ENCODE peak calls at places on chromosomes 5 and 9, in five cellular contexts. L, D, F, C and G are unnamed samples.

GRCh38 chr5:127785098-127785927 is 82.1 kb downstream of the CCDC192 start:
- DNase-seq in C (no peak), D (no peak), F (peak), L (no peak), G (no peak)

GRCh38 chr9:114285166-114285867 is 37.6 kb upstream of the ORM1 start:
- DNase-seq in L (no peak), F (peak), D (no peak), C (no peak), G (no peak)

GRCh38 chr5:1138445-1139207 is 26.8 kb upstream of the SLC12A7 start:
- DNase-seq in F (no peak), D (no peak), L (no peak), C (no peak), G (no peak)

GRCh38 chr5:14184082-14184481 is 40.9 kb downstream of the TRIO start:
- DNase-seq in L (no peak), D (no peak), C (no peak), F (no peak), G (no peak)

GRCh38 chr5:68339921-68340321 is 124.4 kb downstream of the PIK3R1 start:
- DNase-seq in F (no peak), L (no peak), C (no peak), D (no peak), G (no peak)

GRCh38 chr5:180824630-180825476 is 22.2 kb upstream of the MGAT1 start:
- DNase-seq in L (no peak), F (no peak), D (no peak), C (no peak), G (no peak)

GRCh38 chr5:72355706-72356299 is 35.6 kb downstream of the PTCD2 start:
- DNase-seq in D (no peak), C (no peak), F (peak), L (no peak), G (no peak)

GRCh38 chr5:126515337-126515736 is 79.7 kb downstream of the ALDH7A1 start:
- DNase-seq in L (no peak), F (no peak), D (no peak), C (no peak), G (no peak)

GRCh38 chr9:35254237-35254636 is 92.4 kb downstream of the UNC13B start:
- DNase-seq in L (no peak), F (peak), C (peak), D (no peak), G (no peak)

GRCh38 chr9:130331573-130331972 is 66.0 kb downstream of the HMCN2 start:
- DNase-seq in D (no peak), L (peak), F (peak), C (no peak), G (no peak)

GRCh38 chr5:143456952-143457547 is 53.6 kb upstream of the NR3C1 start:
- DNase-seq in L (no peak), D (no peak), F (peak), C (peak), G (peak)

GRCh38 chr5:65017636-65018035 is 248.9 kb downstream of the CWC27 start:
- DNase-seq in F (no peak), C (no peak), L (no peak), D (no peak), G (no peak)

GRCh38 chr5:73426034-73426433 is 22.5 kb downstream of the FOXD1 start:
- DNase-seq in F (no peak), D (no peak), C (no peak), L (no peak), G (no peak)

GRCh38 chr5:40052812-40053211 is 626.9 kb upstream of the PTGER4 start:
- DNase-seq in F (peak), D (no peak), L (no peak), C (no peak), G (peak)

GRCh38 chr9:89555426-89556375 is 49.1 kb upstream of the GADD45G start:
- DNase-seq in L (no peak), C (no peak), D (peak), F (no peak), G (no peak)

GRCh38 chr9:446074-446699 is 231.5 kb downstream of the DOCK8 start:
- DNase-seq in F (no peak), L (no peak), D (no peak), C (no peak), G (no peak)

GRCh38 chr5:178340637-178341036 is 108.0 kb upstream of the PHYKPL start:
- DNase-seq in D (no peak), L (no peak), C (no peak), F (no peak), G (no peak)

GRCh38 chr9:131096490-131097258 is at the start of gene AIF1L:
- DNase-seq in F (no peak), L (peak), D (no peak), C (peak), G (peak)

GRCh38 chr9:114048533-114049452 is 29.3 kb downstream of the AMBP start:
- DNase-seq in F (no peak), C (no peak), L (no peak), D (no peak), G (no peak)

GRCh38 chr9:103714992-103715391 is 379.1 kb upstream of the SMC2 start:
- DNase-seq in C (no peak), L (no peak), F (no peak), D (no peak), G (no peak)

GRCh38 chr5:96522635-96523355 is 89.7 kb upstream of the PCSK1 start:
- DNase-seq in L (no peak), D (no peak), C (no peak), F (no peak), G (no peak)

GRCh38 chr9:98887918-98888510 is 55.7 kb upstream of the COL15A1 start:
- DNase-seq in L (no peak), C (no peak), D (no peak), F (no peak), G (no peak)

GRCh38 chr5:149310947-149311675 is 34.2 kb upstream of the GRPEL2 start:
- DNase-seq in L (no peak), C (no peak), D (no peak), F (peak), G (no peak)

GRCh38 chr5:106202035-106202434 is 1468.7 kb downstream of the EFNA5 start:
- DNase-seq in F (no peak), C (no peak), D (no peak), L (no peak), G (no peak)

GRCh38 chr9:33159760-33160127 is 7.4 kb downstream of the B4GALT1 start:
- DNase-seq in L (peak), C (no peak), D (no peak), F (peak), G (peak)

GRCh38 chr5:90680831-90681420 is 122.3 kb downstream of the ADGRV1 start:
- DNase-seq in L (no peak), D (no peak), F (no peak), C (no peak), G (no peak)

GRCh38 chr5:97735209-97735608 is 552.2 kb upstream of the RIOK2 start:
- DNase-seq in D (no peak), F (no peak), L (no peak), C (no peak), G (no peak)

GRCh38 chr9:127970401-127971313 is 10.1 kb downstream of the EEIG1 start:
- DNase-seq in C (no peak), L (no peak), F (no peak), D (peak), G (no peak)

GRCh38 chr5:2738156-2738699 is 13.2 kb downstream of the IRX2 start:
- DNase-seq in F (no peak), L (no peak), C (no peak), D (no peak), G (no peak)

GRCh38 chr9:3650994-3651622 is 125.3 kb upstream of the RFX3 start:
- DNase-seq in F (no peak), L (no peak), C (no peak), D (no peak), G (no peak)

GRCh38 chr9:109194157-109194556 is 27.1 kb upstream of the FRRS1L start:
- DNase-seq in F (no peak), C (no peak), L (no peak), D (no peak), G (no peak)

GRCh38 chr9:114109106-114109505 is 10.0 kb upstream of the KIF12 start:
- DNase-seq in F (no peak), L (no peak), D (no peak), C (no peak), G (no peak)

GRCh38 chr5:76701298-76701697 is 14.6 kb upstream of the F2R start:
- DNase-seq in C (no peak), L (no peak), D (no peak), F (peak), G (peak)

GRCh38 chr9:114206221-114206760 is 51.0 kb downstream of the COL27A1 start:
- DNase-seq in L (no peak), D (no peak), F (no peak), C (no peak), G (no peak)

GRCh38 chr5:143434261-143435206 is 31.0 kb upstream of the NR3C1 start:
- DNase-seq in D (no peak), F (no peak), C (no peak), L (peak), G (no peak)

GRCh38 chr5:170053896-170054295 is 51.8 kb upstream of the FOXI1 start:
- DNase-seq in L (no peak), D (no peak), F (no peak), C (no peak), G (no peak)

GRCh38 chr9:135971106-135971766 is 10.1 kb upstream of the UBAC1 start:
- DNase-seq in D (no peak), F (no peak), C (no peak), L (no peak), G (no peak)

GRCh38 chr9:98597372-98597771 is 111.4 kb downstream of the GABBR2 start:
- DNase-seq in L (no peak), F (no peak), D (no peak), C (no peak), G (no peak)

GRCh38 chr5:9099681-9100080 is 446.2 kb downstream of the SEMA5A start:
- DNase-seq in C (no peak), F (no peak), D (no peak), L (no peak), G (no peak)
- TF ChIP-seq CTCF in C (no peak), F (no peak), D (no peak), L (no peak), G (no peak)

DNA sequence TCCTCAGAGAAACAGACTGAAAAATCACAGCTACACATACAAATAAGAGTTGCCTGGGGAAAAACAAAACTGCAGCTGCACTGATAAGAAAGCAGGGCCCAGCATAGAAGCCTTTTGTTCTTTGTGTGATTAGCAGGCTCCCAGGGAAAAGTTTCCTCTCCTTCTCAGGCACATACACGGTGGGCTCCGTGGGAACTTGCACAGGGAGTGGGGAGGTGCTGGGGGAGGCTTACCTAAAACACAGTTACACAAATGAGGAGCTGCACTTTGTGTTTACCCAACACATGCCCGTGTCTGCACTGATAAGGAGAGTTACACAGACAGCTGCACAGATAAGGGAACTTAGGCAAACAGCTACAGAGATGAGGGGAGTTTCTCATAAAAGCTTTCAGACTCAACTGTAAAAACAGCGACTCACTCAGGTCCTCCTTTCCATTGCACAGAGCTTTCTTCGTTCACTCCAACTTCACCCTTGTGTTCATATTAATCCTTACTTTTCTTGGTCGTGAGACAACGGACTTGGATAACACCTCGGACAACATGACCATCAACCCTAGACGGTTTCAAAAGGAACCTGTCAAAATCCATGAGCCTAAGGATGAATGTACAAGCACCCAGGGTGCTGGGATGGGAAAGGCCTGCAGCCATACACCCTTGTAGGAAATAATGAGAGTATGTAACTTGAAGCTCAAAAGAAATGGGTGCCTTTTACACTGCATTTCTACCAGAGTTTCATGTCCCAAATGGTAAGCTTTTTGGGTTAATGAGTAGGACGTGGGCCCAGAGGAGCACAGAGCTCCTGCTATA is 50.8 kb downstream of the SERINC5 start:
- DNase-seq in C (no peak), D (no peak), F (no peak), L (peak), G (no peak)
- TF ChIP-seq CTCF in C (no peak), D (peak), F (no peak), L (no peak), G (no peak)

GRCh38 chr5:176388341-176389113 is at the start of the genes HIGD2A and NOP16:
- DNase-seq in D (peak), L (peak), F (peak), C (peak), G (peak)
- TF ChIP-seq CTCF in D (no peak), L (no peak), F (no peak), C (no peak), G (no peak)

DNA sequence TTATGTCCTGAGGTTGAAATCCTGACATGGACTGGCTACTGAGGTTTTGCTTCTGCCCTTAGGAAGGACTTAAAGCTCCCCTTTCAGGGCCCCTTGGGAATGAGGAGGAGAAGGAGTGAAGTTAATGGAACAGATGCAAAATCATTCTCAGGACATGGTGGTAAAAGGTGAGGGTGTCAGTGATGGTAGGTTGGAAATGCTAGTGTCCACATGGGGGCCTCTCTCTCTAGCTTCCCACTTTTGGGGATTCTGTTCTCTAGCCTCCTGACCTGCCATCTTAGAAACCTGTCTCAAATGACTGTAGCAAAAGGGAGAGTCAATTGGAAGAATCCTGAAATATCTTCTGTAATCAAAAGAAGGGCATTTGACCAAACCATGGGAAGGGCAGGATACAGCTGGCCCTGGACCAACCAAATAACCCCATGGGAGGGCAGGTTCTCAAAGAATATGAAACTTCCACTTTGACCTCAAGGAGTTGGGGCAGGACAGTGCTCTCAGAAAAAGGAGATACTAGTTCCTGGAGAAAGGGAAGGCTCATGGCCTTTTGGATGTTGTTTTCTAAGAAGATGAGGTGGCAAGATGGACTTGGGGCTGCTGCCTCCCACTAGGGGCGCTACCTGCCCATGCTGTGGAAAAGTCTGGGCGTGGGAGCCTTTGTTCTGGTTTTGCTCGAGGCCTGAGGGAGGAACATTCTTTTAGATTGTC is 21.2 kb upstream of the MLANA start:
- DNase-seq in L (no peak), F (peak), D (peak), C (peak), G (no peak)
- TF ChIP-seq CTCF in L (no peak), F (peak), D (peak), C (peak), G (peak)

GRCh38 chr5:135565256-135565655 is 13.5 kb downstream of the CXCL14 start:
- DNase-seq in D (no peak), L (no peak), C (no peak), F (no peak), G (no peak)

GRCh38 chr5:135565691-135566421 is 12.9 kb downstream of the CXCL14 start:
- DNase-seq in D (peak), L (peak), F (peak), C (peak), G (no peak)

GRCh38 chr5:135568241-135568640 is 10.6 kb downstream of the CXCL14 start:
- DNase-seq in L (no peak), C (no peak), D (no peak), F (no peak), G (no peak)

GRCh38 chr5:135567661-135568060 is 11.1 kb downstream of the CXCL14 start:
- DNase-seq in L (no peak), D (no peak), C (no peak), F (no peak), G (no peak)

GRCh38 chr5:135566422-135567416 is 12.1 kb downstream of the CXCL14 start:
- DNase-seq in L (no peak), D (no peak), C (no peak), F (no peak), G (no peak)
- TF ChIP-seq CTCF in L (no peak), D (no peak), C (no peak), F (no peak), G (peak)